ENCODE peak calls at places on chromosomes 4 and X, in four cellular contexts. One of them, this sample, is unnamed.

GRCh38 chrX:108484251-108484650 is 44.6 kb downstream of the COL4A5 start:
- DNase-seq in HepG2: no peak
- DNase-seq in GM23338: no peak
- DNase-seq in GM12878: no peak
- DNase-seq in this sample: no peak

GRCh38 chrX:151396042-151396826 is 772 bp upstream of the VMA21 start:
- DNase-seq in HepG2: peak
- DNase-seq in GM23338: peak
- DNase-seq in GM12878: peak
- DNase-seq in this sample: no peak

GRCh38 chr4:110897779-110898178 is 274.9 kb upstream of the PITX2 start:
- DNase-seq in HepG2: no peak
- DNase-seq in GM23338: peak
- DNase-seq in GM12878: no peak
- DNase-seq in this sample: no peak

GRCh38 chr4:141587897-141588296 is 48.5 kb upstream of the IL15 start:
- DNase-seq in HepG2: no peak
- DNase-seq in GM23338: no peak
- DNase-seq in GM12878: no peak
- DNase-seq in this sample: no peak

GRCh38 chr4:33107813-33108212 is 2387.6 kb downstream of the PCDH7 start:
- DNase-seq in HepG2: no peak
- DNase-seq in GM23338: no peak
- DNase-seq in GM12878: no peak
- DNase-seq in this sample: no peak

GRCh38 chr4:73914071-73914470 is 44.9 kb downstream of the CXCL1 start:
- DNase-seq in HepG2: no peak
- DNase-seq in GM23338: no peak
- DNase-seq in GM12878: no peak
- DNase-seq in this sample: no peak

GRCh38 chr4:100492129-100492528 is 25.7 kb downstream of the EMCN start:
- DNase-seq in HepG2: no peak
- DNase-seq in GM23338: no peak
- DNase-seq in GM12878: no peak
- DNase-seq in this sample: no peak

GRCh38 chrX:47515941-47516649 is 33.1 kb upstream of the ZNF41 start:
- DNase-seq in HepG2: no peak
- DNase-seq in GM23338: no peak
- DNase-seq in GM12878: no peak
- DNase-seq in this sample: no peak

GRCh38 chr4:80270321-80270720 is 3.9 kb downstream of the FGF5 start:
- DNase-seq in HepG2: no peak
- DNase-seq in GM23338: no peak
- DNase-seq in GM12878: no peak
- DNase-seq in this sample: no peak

GRCh38 chr4:140995058-140995457 is 138.2 kb downstream of the RNF150 start:
- DNase-seq in HepG2: no peak
- DNase-seq in GM23338: no peak
- DNase-seq in GM12878: no peak
- DNase-seq in this sample: no peak

GRCh38 chr4:61200991-61201526 is 933 bp downstream of the ADGRL3 start:
- DNase-seq in HepG2: no peak
- DNase-seq in GM23338: peak
- DNase-seq in GM12878: no peak
- DNase-seq in this sample: no peak

GRCh38 chr4:61202100-61202637 is 2.0 kb downstream of the ADGRL3 start:
- DNase-seq in HepG2: no peak
- DNase-seq in GM23338: peak
- DNase-seq in GM12878: no peak
- DNase-seq in this sample: no peak

GRCh38 chr4:61204353-61204752 is 4.2 kb downstream of the ADGRL3 start:
- DNase-seq in HepG2: peak
- DNase-seq in GM23338: peak
- DNase-seq in GM12878: no peak
- DNase-seq in this sample: no peak

GRCh38 chr4:61201562-61202099 is 1.5 kb downstream of the ADGRL3 start:
- DNase-seq in HepG2: no peak
- DNase-seq in GM23338: peak
- DNase-seq in GM12878: no peak
- DNase-seq in this sample: no peak

GRCh38 chr4:61202638-61203495 is 2.7 kb downstream of the ADGRL3 start:
- DNase-seq in HepG2: no peak
- DNase-seq in GM23338: peak
- DNase-seq in GM12878: no peak
- DNase-seq in this sample: no peak
- TF ChIP-seq JUNB in HepG2: no peak
- TF ChIP-seq JUNB in GM23338: no peak
- TF ChIP-seq JUNB in GM12878: no peak
- TF ChIP-seq JUNB in this sample: no peak

GRCh38 chr4:143587703-143588102 is 74.2 kb downstream of the SMARCA5 start:
- DNase-seq in HepG2: no peak
- DNase-seq in GM23338: no peak
- DNase-seq in GM12878: no peak
- DNase-seq in this sample: no peak
- TF ChIP-seq JUNB in HepG2: no peak
- TF ChIP-seq JUNB in GM23338: no peak
- TF ChIP-seq JUNB in GM12878: no peak
- TF ChIP-seq JUNB in this sample: no peak

GRCh38 chr4:90766837-90767236 is 639.6 kb downstream of the CCSER1 start:
- DNase-seq in HepG2: no peak
- DNase-seq in GM23338: no peak
- DNase-seq in GM12878: no peak
- DNase-seq in this sample: no peak

GRCh38 chr4:90769251-90769650 is 642.1 kb downstream of the CCSER1 start:
- DNase-seq in HepG2: no peak
- DNase-seq in GM23338: no peak
- DNase-seq in GM12878: no peak
- DNase-seq in this sample: no peak
- TF ChIP-seq JUNB in HepG2: no peak
- TF ChIP-seq JUNB in GM23338: no peak
- TF ChIP-seq JUNB in GM12878: no peak
- TF ChIP-seq JUNB in this sample: no peak

DNA sequence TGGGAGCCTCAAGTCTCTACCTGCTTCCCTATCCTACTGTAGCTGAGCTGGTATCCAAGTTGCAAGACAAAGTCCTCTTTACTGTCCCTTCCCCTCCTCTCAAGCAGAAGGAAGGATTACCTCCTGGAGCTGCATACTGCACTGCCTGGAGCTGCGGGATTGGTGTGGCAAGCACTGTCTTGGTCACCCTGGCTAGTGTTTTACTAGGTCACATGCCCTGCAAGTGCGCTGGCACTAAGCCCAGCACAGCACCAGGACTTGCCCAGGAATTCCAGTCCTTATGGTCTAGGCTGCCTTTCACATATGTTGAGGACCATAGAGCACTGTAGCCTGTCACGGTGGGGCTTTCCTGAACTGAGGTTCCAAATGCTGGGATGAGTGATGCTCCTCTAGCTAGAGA is 227.3 kb upstream of the ZC4H2 start:
- DNase-seq in HepG2: no peak
- DNase-seq in GM23338: no peak
- DNase-seq in GM12878: no peak
- DNase-seq in this sample: no peak
- TF ChIP-seq JUNB in HepG2: no peak
- TF ChIP-seq JUNB in GM23338: no peak
- TF ChIP-seq JUNB in GM12878: no peak
- TF ChIP-seq JUNB in this sample: no peak

GRCh38 chrX:13085533-13085932 is 41.1 kb upstream of the FAM9C start:
- DNase-seq in HepG2: no peak
- DNase-seq in GM23338: no peak
- DNase-seq in GM12878: peak
- DNase-seq in this sample: no peak
- TF ChIP-seq JUNB in HepG2: no peak
- TF ChIP-seq JUNB in GM23338: no peak
- TF ChIP-seq JUNB in GM12878: no peak
- TF ChIP-seq JUNB in this sample: no peak

This sample was measured in A549.